ENCODE peak calls at places on chromosome 21, in five cellular contexts. One of them, this sample, is unnamed.

GRCh38 chr21:38343691-38344090 is 86.9 kb downstream of the KCNJ15 start:
- DNase-seq in GM12865: no peak
- DNase-seq in cardiac fibroblast: peak; percentile 67
- DNase-seq in ovary: no peak
- DNase-seq in HFF-Myc: no peak
- DNase-seq in this sample: no peak

GRCh38 chr21:17526771-17527170 is 13.9 kb downstream of the CXADR start:
- DNase-seq in ovary: no peak
- DNase-seq in cardiac fibroblast: no peak
- DNase-seq in HFF-Myc: no peak
- DNase-seq in GM12865: no peak
- DNase-seq in this sample: no peak

GRCh38 chr21:35021546-35021945 is 27.6 kb downstream of the RUNX1 start:
- DNase-seq in GM12865: no peak
- DNase-seq in cardiac fibroblast: no peak
- DNase-seq in HFF-Myc: no peak
- DNase-seq in ovary: no peak
- DNase-seq in this sample: no peak

GRCh38 chr21:28126521-28127317 is 866.0 kb downstream of the LTN1 start:
- DNase-seq in GM12865: no peak
- DNase-seq in HFF-Myc: no peak
- DNase-seq in ovary: no peak
- DNase-seq in cardiac fibroblast: no peak
- DNase-seq in this sample: no peak

GRCh38 chr21:36388835-36389234 is 3.6 kb downstream of the CHAF1B start:
- DNase-seq in HFF-Myc: no peak
- DNase-seq in cardiac fibroblast: peak; percentile 21
- DNase-seq in GM12865: peak; percentile 74
- DNase-seq in ovary: no peak
- DNase-seq in this sample: no peak

GRCh38 chr21:29793712-29794111 is 146.1 kb downstream of the GRIK1 start:
- DNase-seq in GM12865: no peak
- DNase-seq in cardiac fibroblast: no peak
- DNase-seq in HFF-Myc: no peak
- DNase-seq in ovary: no peak
- DNase-seq in this sample: no peak

GRCh38 chr21:35503646-35504045 is 454.5 kb upstream of the RUNX1 start:
- DNase-seq in HFF-Myc: no peak
- DNase-seq in ovary: no peak
- DNase-seq in cardiac fibroblast: peak; percentile 50
- DNase-seq in GM12865: no peak
- DNase-seq in this sample: no peak

GRCh38 chr21:43362928-43363314 is 64.0 kb downstream of the SIK1 start:
- DNase-seq in GM12865: no peak
- DNase-seq in cardiac fibroblast: no peak
- DNase-seq in ovary: no peak
- DNase-seq in HFF-Myc: no peak
- DNase-seq in this sample: no peak

GRCh38 chr21:25573409-25574206 is 33.7 kb downstream of the MRPL39 start:
- DNase-seq in ovary: no peak
- DNase-seq in cardiac fibroblast: peak; percentile 93
- DNase-seq in HFF-Myc: peak; percentile 92
- DNase-seq in GM12865: peak; percentile 83
- DNase-seq in this sample: peak; percentile 87

GRCh38 chr21:27171704-27172103 is 204.8 kb upstream of the ADAMTS5 start:
- DNase-seq in HFF-Myc: no peak
- DNase-seq in ovary: no peak
- DNase-seq in cardiac fibroblast: peak; percentile 81
- DNase-seq in GM12865: no peak
- DNase-seq in this sample: peak; percentile 37

GRCh38 chr21:17466166-17466565 is 46.7 kb upstream of the CXADR start:
- DNase-seq in GM12865: no peak
- DNase-seq in HFF-Myc: no peak
- DNase-seq in cardiac fibroblast: peak; percentile 60
- DNase-seq in ovary: no peak
- DNase-seq in this sample: no peak

GRCh38 chr21:32423320-32423719 is 10.8 kb downstream of the EVA1C start:
- DNase-seq in cardiac fibroblast: peak; percentile 91
- DNase-seq in GM12865: no peak
- DNase-seq in HFF-Myc: peak; percentile 12
- DNase-seq in ovary: no peak
- DNase-seq in this sample: no peak

GRCh38 chr21:45589686-45590245 is 47.5 kb upstream of the SLC19A1 start:
- DNase-seq in HFF-Myc: no peak
- DNase-seq in GM12865: no peak
- DNase-seq in cardiac fibroblast: no peak
- DNase-seq in ovary: no peak
- DNase-seq in this sample: no peak
- H3K4me3 ChIP-seq in HFF-Myc: peak overlapping the region; percentile 34
- H3K4me3 ChIP-seq in GM12865: no peak overlapping the region
- H3K4me3 ChIP-seq in cardiac fibroblast: peak overlapping the region; percentile 54
- H3K4me3 ChIP-seq in ovary: peak overlapping the region; percentile 42
- H3K4me3 ChIP-seq in this sample: peak overlapping the region; percentile 48

DNA sequence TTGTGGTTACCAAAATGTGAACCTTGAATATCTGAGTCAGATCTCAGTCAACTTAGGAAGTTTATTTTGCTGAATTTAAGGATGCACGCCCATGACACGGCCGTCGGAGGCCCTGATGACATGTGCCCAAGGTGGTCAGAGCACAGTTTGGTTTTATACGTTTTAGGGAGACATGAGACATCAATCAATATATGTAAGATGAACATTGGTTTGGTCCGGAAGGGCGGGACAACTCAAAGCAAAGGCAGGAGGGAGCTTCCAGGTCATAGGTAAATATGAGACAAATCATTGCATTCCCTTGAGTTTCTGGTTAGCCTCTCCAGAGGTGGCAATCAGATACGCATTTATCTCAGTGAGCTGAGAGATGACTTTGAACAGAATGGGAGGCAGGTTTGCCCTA is 1.0 kb upstream of the PRMT2 start:
- DNase-seq in ovary: no peak
- DNase-seq in HFF-Myc: no peak
- DNase-seq in GM12865: no peak
- DNase-seq in cardiac fibroblast: no peak
- DNase-seq in this sample: no peak
- H3K4me3 ChIP-seq in ovary: no peak overlapping the region
- H3K4me3 ChIP-seq in HFF-Myc: peak overlapping the region; percentile 77
- H3K4me3 ChIP-seq in GM12865: peak overlapping the region; percentile 83
- H3K4me3 ChIP-seq in cardiac fibroblast: no peak overlapping the region
- H3K4me3 ChIP-seq in this sample: peak overlapping the region; percentile 100

GRCh38 chr21:16419188-16419874 is 689.5 kb downstream of the USP25 start:
- DNase-seq in GM12865: no peak
- DNase-seq in ovary: peak; percentile 80
- DNase-seq in cardiac fibroblast: peak; percentile 83
- DNase-seq in HFF-Myc: peak; percentile 79
- DNase-seq in this sample: peak; percentile 79

GRCh38 chr21:16422702-16423101 is 692.9 kb downstream of the USP25 start:
- DNase-seq in ovary: no peak
- DNase-seq in cardiac fibroblast: peak; percentile 34
- DNase-seq in GM12865: no peak
- DNase-seq in HFF-Myc: no peak
- DNase-seq in this sample: no peak

GRCh38 chr21:16418211-16418610 is 688.4 kb downstream of the USP25 start:
- DNase-seq in HFF-Myc: no peak
- DNase-seq in cardiac fibroblast: peak; percentile 56
- DNase-seq in ovary: no peak
- DNase-seq in GM12865: no peak
- DNase-seq in this sample: no peak

GRCh38 chr21:16418663-16419062 is 688.9 kb downstream of the USP25 start:
- DNase-seq in ovary: no peak
- DNase-seq in HFF-Myc: no peak
- DNase-seq in GM12865: no peak
- DNase-seq in cardiac fibroblast: no peak
- DNase-seq in this sample: no peak

DNA sequence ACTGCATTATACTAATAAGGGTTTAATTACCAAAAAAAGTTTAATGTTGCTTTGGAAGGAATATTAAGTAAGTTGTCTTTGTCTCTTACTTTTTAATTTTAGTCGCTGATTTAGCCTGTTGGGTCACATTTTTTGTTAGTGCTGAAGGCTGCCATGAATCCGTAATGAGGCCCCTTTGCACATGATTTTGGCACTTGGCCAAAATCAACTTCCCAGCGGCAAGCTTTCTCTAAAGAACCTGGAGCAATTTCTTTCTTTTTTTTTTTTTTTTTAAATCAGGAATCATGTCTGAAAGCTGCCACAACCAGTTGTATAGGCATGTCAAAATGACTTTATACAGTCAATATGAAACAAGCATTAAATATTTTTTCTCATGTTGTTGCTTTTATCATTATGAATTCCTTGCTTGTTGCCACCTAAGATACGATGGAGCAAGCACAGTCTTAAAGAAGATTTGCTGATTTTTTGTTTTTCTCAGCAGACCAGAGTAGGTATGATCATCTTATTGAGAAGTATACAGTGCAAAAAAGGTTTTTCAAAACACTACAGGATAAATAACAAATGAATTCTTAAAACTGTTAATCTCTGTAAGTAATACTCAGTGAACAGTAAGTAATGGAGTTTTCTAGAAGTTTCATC is 690.4 kb downstream of the USP25 start:
- DNase-seq in GM12865: no peak
- DNase-seq in ovary: peak; percentile 53
- DNase-seq in cardiac fibroblast: peak; percentile 83
- DNase-seq in HFF-Myc: no peak
- DNase-seq in this sample: no peak
- H3K4me3 ChIP-seq in GM12865: no peak overlapping the region
- H3K4me3 ChIP-seq in ovary: peak overlapping the region; percentile 43
- H3K4me3 ChIP-seq in cardiac fibroblast: peak overlapping the region; percentile 52
- H3K4me3 ChIP-seq in HFF-Myc: no peak overlapping the region
- H3K4me3 ChIP-seq in this sample: peak overlapping the region; percentile 43

GRCh38 chr21:44485254-44485793 is 30.0 kb downstream of the LRRC3 start:
- DNase-seq in ovary: peak; percentile 43
- DNase-seq in cardiac fibroblast: peak; percentile 51
- DNase-seq in HFF-Myc: no peak
- DNase-seq in GM12865: no peak
- DNase-seq in this sample: no peak
- H3K4me3 ChIP-seq in ovary: no peak overlapping the region
- H3K4me3 ChIP-seq in cardiac fibroblast: peak overlapping the region; percentile 44
- H3K4me3 ChIP-seq in HFF-Myc: no peak overlapping the region
- H3K4me3 ChIP-seq in GM12865: no peak overlapping the region
- H3K4me3 ChIP-seq in this sample: no peak overlapping the region

DNA sequence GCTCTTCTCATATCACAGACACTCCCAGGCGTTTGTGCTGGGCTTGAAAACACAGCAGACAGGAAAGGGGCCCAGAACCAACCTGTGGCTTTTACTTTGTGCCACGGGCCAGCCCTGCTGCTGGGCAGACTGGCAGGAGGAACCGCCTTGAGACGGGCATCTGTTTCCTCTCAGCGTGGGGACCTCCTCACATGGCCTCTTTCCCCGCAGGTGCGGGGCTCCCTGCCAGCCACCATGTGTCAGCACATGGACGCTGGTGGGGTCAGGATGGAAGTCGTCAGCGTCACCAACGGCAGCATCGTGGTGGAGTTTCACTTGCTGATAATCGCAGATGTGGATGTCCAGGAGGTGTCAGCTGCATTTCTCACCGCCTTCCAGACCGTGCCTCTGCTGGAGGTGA is 47.8 kb downstream of the UMODL1 start:
- DNase-seq in cardiac fibroblast: no peak
- DNase-seq in HFF-Myc: no peak
- DNase-seq in ovary: no peak
- DNase-seq in GM12865: peak; percentile 44
- DNase-seq in this sample: no peak
- H3K4me3 ChIP-seq in cardiac fibroblast: no peak overlapping the region
- H3K4me3 ChIP-seq in HFF-Myc: no peak overlapping the region
- H3K4me3 ChIP-seq in ovary: no peak overlapping the region
- H3K4me3 ChIP-seq in GM12865: no peak overlapping the region
- H3K4me3 ChIP-seq in this sample: no peak overlapping the region

GRCh38 chr21:41669533-41669830 is 97.4 kb downstream of the RIPK4 start:
- DNase-seq in ovary: no peak
- DNase-seq in GM12865: no peak
- DNase-seq in HFF-Myc: no peak
- DNase-seq in cardiac fibroblast: no peak
- DNase-seq in this sample: no peak

GRCh38 chr21:41668686-41669532 is 97.9 kb downstream of the RIPK4 start:
- DNase-seq in GM12865: no peak
- DNase-seq in cardiac fibroblast: no peak
- DNase-seq in ovary: no peak
- DNase-seq in HFF-Myc: no peak
- DNase-seq in this sample: no peak

GRCh38 chr21:41666641-41667051 is 100.2 kb downstream of the RIPK4 start:
- DNase-seq in cardiac fibroblast: no peak
- DNase-seq in ovary: no peak
- DNase-seq in GM12865: no peak
- DNase-seq in HFF-Myc: no peak
- DNase-seq in this sample: no peak

GRCh38 chr21:41667136-41667535 is 99.7 kb downstream of the RIPK4 start:
- DNase-seq in HFF-Myc: no peak
- DNase-seq in ovary: no peak
- DNase-seq in GM12865: no peak
- DNase-seq in cardiac fibroblast: no peak
- DNase-seq in this sample: no peak

GRCh38 chr21:41668051-41668541 is 98.8 kb downstream of the RIPK4 start:
- DNase-seq in ovary: no peak
- DNase-seq in HFF-Myc: no peak
- DNase-seq in cardiac fibroblast: no peak
- DNase-seq in GM12865: no peak
- DNase-seq in this sample: no peak
- H3K4me3 ChIP-seq in ovary: no peak overlapping the region
- H3K4me3 ChIP-seq in HFF-Myc: no peak overlapping the region
- H3K4me3 ChIP-seq in cardiac fibroblast: no peak overlapping the region
- H3K4me3 ChIP-seq in GM12865: no peak overlapping the region
- H3K4me3 ChIP-seq in this sample: no peak overlapping the region